ENCODE peak calls at places on chromosome 18, in ten cellular contexts. Y is Caki2; T is M059J; L is Kasumi-1; P is lower leg skin; Z is germinal center; B is CMK; D is stimulated activated CD8-positive, alpha-beta memory T cell treated with anti-CD3 and anti-CD28 coated beads, Interleukin-7, amount 100 ng/mL, for 1 hour; A is T-cell; H is upper lobe of left lung. N is an unnamed sample.

GRCh38 chr18:22112215-22112614 is 57.2 kb upstream of the GATA6 start:
- DNase-seq in P (no peak), Z (no peak), Y (no peak), H (no peak), B (no peak), T (no peak), L (no peak), D (no peak), A (no peak), N (no peak)

GRCh38 chr18:44801796-44802195 is 121.1 kb downstream of the SETBP1 start:
- DNase-seq in H (no peak), T (no peak), Y (no peak), P (no peak), D (no peak), A (no peak), B (no peak), Z (no peak), L (no peak), N (no peak)

GRCh38 chr18:59075923-59076322 is 63.8 kb upstream of the SEC11C start:
- DNase-seq in Z (no peak), D (no peak), P (no peak), T (no peak), L (no peak), H (no peak), B (no peak), A (no peak), Y (no peak), N (no peak)

GRCh38 chr18:9827856-9828793 is 57.6 kb upstream of the TXNDC2 start:
- DNase-seq in H (peak), T (peak), Z (no peak), D (no peak), L (peak), P (peak), A (no peak), Y (peak), B (no peak), N (no peak)

GRCh38 chr18:77132369-77133050 is at the start of gene MBP:
- DNase-seq in T (peak), Y (peak), Z (peak), A (peak), L (peak), B (no peak), P (peak), H (peak), D (peak), N (peak)

GRCh38 chr18:63238711-63239110 is 80.9 kb downstream of the BCL2 start:
- DNase-seq in H (no peak), B (no peak), T (no peak), L (no peak), Z (no peak), P (no peak), Y (no peak), A (no peak), D (no peak), N (no peak)

GRCh38 chr18:58456625-58457024 is 172.3 kb downstream of the ALPK2 start:
- DNase-seq in P (no peak), Z (no peak), L (peak), B (no peak), D (no peak), Y (no peak), H (no peak), A (no peak), T (no peak), N (no peak)

GRCh38 chr18:55509631-55510372 is 78.2 kb downstream of the TCF4 start:
- DNase-seq in H (no peak), T (peak), Z (peak), L (no peak), B (no peak), D (no peak), P (no peak), Y (no peak), A (no peak), N (no peak)

GRCh38 chr18:10661333-10661732 is 135.5 kb downstream of the NAPG start:
- DNase-seq in Y (peak), B (no peak), Z (no peak), D (no peak), A (no peak), P (no peak), T (peak), H (no peak), L (no peak), N (no peak)

GRCh38 chr18:36043153-36043552 is 24.2 kb downstream of the RPRD1A start:
- DNase-seq in L (no peak), H (no peak), A (no peak), Y (no peak), T (no peak), P (no peak), B (no peak), D (no peak), Z (no peak), N (no peak)

GRCh38 chr18:45328271-45328670 is 287.0 kb upstream of the SLC14A2 start:
- DNase-seq in B (no peak), L (no peak), Z (no peak), A (no peak), Y (no peak), T (no peak), D (no peak), P (no peak), H (no peak), N (no peak)

GRCh38 chr18:27685807-27686412 is 491.0 kb downstream of the CDH2 start:
- DNase-seq in L (peak), Y (peak), A (no peak), H (no peak), B (no peak), T (peak), D (no peak), P (no peak), Z (no peak), N (peak)

GRCh38 chr18:36419913-36420531 is 122.5 kb downstream of the FHOD3 start:
- DNase-seq in Y (peak), B (no peak), Z (peak), P (no peak), A (no peak), H (no peak), L (no peak), D (no peak), T (peak), N (peak)

GRCh38 chr18:39596891-39597290 is 2031.3 kb upstream of the CELF4 start:
- DNase-seq in A (no peak), D (no peak), B (no peak), H (no peak), P (no peak), Y (no peak), L (no peak), Z (no peak), T (no peak), N (no peak)

GRCh38 chr18:77366725-77367641 is 117.3 kb downstream of the GALR1 start:
- DNase-seq in D (no peak), Z (no peak), B (no peak), Y (no peak), H (no peak), L (no peak), T (no peak), A (no peak), P (no peak), N (no peak)

GRCh38 chr18:3042337-3042736 is 29.4 kb upstream of the LPIN2 start:
- DNase-seq in A (no peak), B (no peak), P (peak), Z (no peak), D (no peak), L (no peak), H (no peak), T (no peak), Y (no peak), N (no peak)

GRCh38 chr18:11951390-11951851 is 29.9 kb upstream of the IMPA2 start:
- DNase-seq in B (no peak), P (no peak), L (no peak), A (no peak), Z (no peak), D (no peak), T (no peak), H (no peak), Y (no peak), N (no peak)

GRCh38 chr18:10524507-10525425 is 1.1 kb upstream of the NAPG start:
- DNase-seq in A (no peak), Y (peak), D (no peak), P (no peak), H (no peak), B (no peak), T (peak), Z (peak), L (peak), N (peak)

GRCh38 chr18:38966846-38967245 is 1401.2 kb upstream of the CELF4 start:
- DNase-seq in H (no peak), D (no peak), Y (peak), L (no peak), P (no peak), B (no peak), Z (no peak), A (no peak), T (peak), N (no peak)

GRCh38 chr18:56431551-56431950 is 206.8 kb downstream of the TXNL1 start:
- DNase-seq in P (no peak), T (peak), H (peak), D (no peak), Z (no peak), L (no peak), Y (no peak), A (no peak), B (no peak), N (no peak)

N was measured in Karpas-422.